ENCODE peak calls at places on chromosomes 13 and 19, in four cellular contexts. One of them, this sample, is unnamed.

GRCh38 chr19:31499826-31500539 is 150.7 kb upstream of the TSHZ3 start:
- DNase-seq in activated CD4-positive, alpha-beta T cell treated with anti-CD3 and anti-CD28 coated beads, Interleukin-2, amount 50 U/mL, for 48 hours: no peak
- DNase-seq in mesendoderm: no peak
- DNase-seq in bronchial epithelial cell: no peak
- DNase-seq in this sample: no peak

GRCh38 chr19:47490031-47490430 is 6.0 kb upstream of the KPTN start:
- DNase-seq in activated CD4-positive, alpha-beta T cell treated with anti-CD3 and anti-CD28 coated beads, Interleukin-2, amount 50 U/mL, for 48 hours: no peak
- DNase-seq in mesendoderm: no peak
- DNase-seq in bronchial epithelial cell: no peak
- DNase-seq in this sample: no peak

GRCh38 chr19:37218592-37218935 is 550 bp downstream of the ZNF383 start:
- DNase-seq in activated CD4-positive, alpha-beta T cell treated with anti-CD3 and anti-CD28 coated beads, Interleukin-2, amount 50 U/mL, for 48 hours: no peak
- DNase-seq in mesendoderm: no peak
- DNase-seq in bronchial epithelial cell: no peak
- DNase-seq in this sample: no peak

GRCh38 chr13:36973621-36974268 is 25.4 kb downstream of the ALG5 start:
- DNase-seq in activated CD4-positive, alpha-beta T cell treated with anti-CD3 and anti-CD28 coated beads, Interleukin-2, amount 50 U/mL, for 48 hours: no peak
- DNase-seq in mesendoderm: no peak
- DNase-seq in bronchial epithelial cell: no peak
- DNase-seq in this sample: no peak

GRCh38 chr19:40104754-40105153 is 14.0 kb upstream of the ZNF780A start:
- DNase-seq in activated CD4-positive, alpha-beta T cell treated with anti-CD3 and anti-CD28 coated beads, Interleukin-2, amount 50 U/mL, for 48 hours: no peak
- DNase-seq in mesendoderm: no peak
- DNase-seq in bronchial epithelial cell: no peak
- DNase-seq in this sample: no peak

GRCh38 chr19:43532571-43532961 is 422 bp upstream of the ZNF575 start:
- DNase-seq in activated CD4-positive, alpha-beta T cell treated with anti-CD3 and anti-CD28 coated beads, Interleukin-2, amount 50 U/mL, for 48 hours: no peak
- DNase-seq in mesendoderm: no peak
- DNase-seq in bronchial epithelial cell: no peak
- DNase-seq in this sample: peak

GRCh38 chr19:3340340-3340739 is 26.0 kb upstream of the NFIC start:
- DNase-seq in activated CD4-positive, alpha-beta T cell treated with anti-CD3 and anti-CD28 coated beads, Interleukin-2, amount 50 U/mL, for 48 hours: no peak
- DNase-seq in mesendoderm: no peak
- DNase-seq in bronchial epithelial cell: no peak
- DNase-seq in this sample: no peak

GRCh38 chr13:72540818-72541217 is 186.6 kb downstream of the MZT1 start:
- DNase-seq in activated CD4-positive, alpha-beta T cell treated with anti-CD3 and anti-CD28 coated beads, Interleukin-2, amount 50 U/mL, for 48 hours: no peak
- DNase-seq in mesendoderm: no peak
- DNase-seq in bronchial epithelial cell: no peak
- DNase-seq in this sample: no peak

GRCh38 chr19:43782311-43782660 is 1.5 kb upstream of the KCNN4 start:
- DNase-seq in activated CD4-positive, alpha-beta T cell treated with anti-CD3 and anti-CD28 coated beads, Interleukin-2, amount 50 U/mL, for 48 hours: peak
- DNase-seq in mesendoderm: no peak
- DNase-seq in bronchial epithelial cell: no peak
- DNase-seq in this sample: no peak

GRCh38 chr13:46909037-46909436 is 12.2 kb upstream of the HTR2A start:
- DNase-seq in activated CD4-positive, alpha-beta T cell treated with anti-CD3 and anti-CD28 coated beads, Interleukin-2, amount 50 U/mL, for 48 hours: no peak
- DNase-seq in mesendoderm: no peak
- DNase-seq in bronchial epithelial cell: no peak
- DNase-seq in this sample: no peak

GRCh38 chr13:34419025-34419424 is 523.0 kb upstream of the NBEA start:
- DNase-seq in activated CD4-positive, alpha-beta T cell treated with anti-CD3 and anti-CD28 coated beads, Interleukin-2, amount 50 U/mL, for 48 hours: no peak
- DNase-seq in mesendoderm: no peak
- DNase-seq in bronchial epithelial cell: no peak
- DNase-seq in this sample: no peak

GRCh38 chr19:41431426-41432386 is 4.5 kb upstream of the B3GNT8 start:
- DNase-seq in activated CD4-positive, alpha-beta T cell treated with anti-CD3 and anti-CD28 coated beads, Interleukin-2, amount 50 U/mL, for 48 hours: no peak
- DNase-seq in mesendoderm: peak
- DNase-seq in bronchial epithelial cell: peak
- DNase-seq in this sample: no peak

GRCh38 chr19:19224852-19225494 is 13.2 kb downstream of the NCAN start:
- DNase-seq in activated CD4-positive, alpha-beta T cell treated with anti-CD3 and anti-CD28 coated beads, Interleukin-2, amount 50 U/mL, for 48 hours: peak
- DNase-seq in mesendoderm: peak
- DNase-seq in bronchial epithelial cell: peak
- DNase-seq in this sample: peak

GRCh38 chr13:94400874-94401273 is 78.6 kb downstream of the DCT start:
- DNase-seq in activated CD4-positive, alpha-beta T cell treated with anti-CD3 and anti-CD28 coated beads, Interleukin-2, amount 50 U/mL, for 48 hours: no peak
- DNase-seq in mesendoderm: no peak
- DNase-seq in bronchial epithelial cell: no peak
- DNase-seq in this sample: no peak

GRCh38 chr13:29594310-29594709 is 1.2 kb downstream of the SLC7A1 start:
- DNase-seq in activated CD4-positive, alpha-beta T cell treated with anti-CD3 and anti-CD28 coated beads, Interleukin-2, amount 50 U/mL, for 48 hours: peak
- DNase-seq in mesendoderm: peak
- DNase-seq in bronchial epithelial cell: peak
- DNase-seq in this sample: no peak

GRCh38 chr19:19335408-19336158 is 15.0 kb downstream of the MAU2 start:
- DNase-seq in activated CD4-positive, alpha-beta T cell treated with anti-CD3 and anti-CD28 coated beads, Interleukin-2, amount 50 U/mL, for 48 hours: no peak
- DNase-seq in mesendoderm: no peak
- DNase-seq in bronchial epithelial cell: no peak
- DNase-seq in this sample: no peak

GRCh38 chr19:16303755-16304154 is 20.9 kb upstream of the KLF2 start:
- DNase-seq in activated CD4-positive, alpha-beta T cell treated with anti-CD3 and anti-CD28 coated beads, Interleukin-2, amount 50 U/mL, for 48 hours: no peak
- DNase-seq in mesendoderm: no peak
- DNase-seq in bronchial epithelial cell: no peak
- DNase-seq in this sample: no peak

GRCh38 chr19:46902402-46902766 is 41.6 kb downstream of the ARHGAP35 start:
- DNase-seq in activated CD4-positive, alpha-beta T cell treated with anti-CD3 and anti-CD28 coated beads, Interleukin-2, amount 50 U/mL, for 48 hours: no peak
- DNase-seq in mesendoderm: peak
- DNase-seq in bronchial epithelial cell: peak
- DNase-seq in this sample: peak

GRCh38 chr19:7744199-7744786 is 3.0 kb downstream of the CD209 start:
- DNase-seq in activated CD4-positive, alpha-beta T cell treated with anti-CD3 and anti-CD28 coated beads, Interleukin-2, amount 50 U/mL, for 48 hours: no peak
- DNase-seq in mesendoderm: no peak
- DNase-seq in bronchial epithelial cell: no peak
- DNase-seq in this sample: no peak

GRCh38 chr13:36157475-36157874 is 26.3 kb upstream of the DCLK1 start:
- DNase-seq in activated CD4-positive, alpha-beta T cell treated with anti-CD3 and anti-CD28 coated beads, Interleukin-2, amount 50 U/mL, for 48 hours: no peak
- DNase-seq in mesendoderm: no peak
- DNase-seq in bronchial epithelial cell: no peak
- DNase-seq in this sample: no peak

GRCh38 chr13:108342369-108343289 is 73.1 kb downstream of the TNFSF13B start:
- DNase-seq in activated CD4-positive, alpha-beta T cell treated with anti-CD3 and anti-CD28 coated beads, Interleukin-2, amount 50 U/mL, for 48 hours: no peak
- DNase-seq in mesendoderm: peak
- DNase-seq in bronchial epithelial cell: peak
- DNase-seq in this sample: peak

GRCh38 chr19:47036233-47036651 is 12.2 kb downstream of the TMEM160 start:
- DNase-seq in activated CD4-positive, alpha-beta T cell treated with anti-CD3 and anti-CD28 coated beads, Interleukin-2, amount 50 U/mL, for 48 hours: no peak
- DNase-seq in mesendoderm: no peak
- DNase-seq in bronchial epithelial cell: peak
- DNase-seq in this sample: no peak

This sample was measured in HCT116.